ENCODE peak calls at places on chromosomes 3 and 15, in eight cellular contexts. O, G, R, F, Q, J, K and N are unnamed samples.

GRCh38 chr3:141878326-141878725 is 1.9 kb downstream of the ATP1B3 start:
- DNase-seq in O (no peak), G (no peak), R (peak), F (no peak), Q (no peak), J (no peak), K (no peak), N (no peak)

GRCh38 chr3:94716326-94717018 is 653.6 kb downstream of the NSUN3 start:
- DNase-seq in O (no peak), G (no peak), R (no peak), F (no peak), Q (no peak), J (no peak), K (no peak), N (no peak)

GRCh38 chr3:64158334-64158733 is 66.9 kb downstream of the PRICKLE2 start:
- DNase-seq in O (no peak), G (no peak), R (no peak), F (no peak), Q (no peak), J (no peak), K (no peak), N (no peak)

GRCh38 chr3:140953028-140953960 is 11.7 kb downstream of the SLC25A36 start:
- DNase-seq in O (no peak), G (no peak), R (no peak), F (peak), Q (no peak), J (no peak), K (no peak), N (no peak)

GRCh38 chr15:46312133-46312740 is 677.4 kb downstream of the SQOR start:
- DNase-seq in O (no peak), G (peak), R (peak), F (no peak), Q (peak), J (peak), K (peak), N (no peak)

GRCh38 chr3:15427182-15427880 is at the start of the genes EAF1 and METTL6:
- DNase-seq in O (peak), G (peak), R (peak), F (peak), Q (peak), J (peak), K (peak), N (peak)

GRCh38 chr3:18556001-18556408 is 130.9 kb upstream of the SATB1 start:
- DNase-seq in O (no peak), G (no peak), R (no peak), F (no peak), Q (no peak), J (no peak), K (no peak), N (no peak)

GRCh38 chr3:30495172-30496124 is 111.0 kb upstream of the TGFBR2 start:
- DNase-seq in O (no peak), G (no peak), R (no peak), F (no peak), Q (no peak), J (no peak), K (no peak), N (no peak)

GRCh38 chr3:127694467-127695215 is 21.9 kb downstream of the ABTB1 start:
- DNase-seq in O (no peak), G (peak), R (peak), F (peak), Q (no peak), J (no peak), K (no peak), N (no peak)

GRCh38 chr3:149547954-149548728 is 73.6 kb downstream of the TM4SF4 start:
- DNase-seq in O (peak), G (no peak), R (no peak), F (peak), Q (peak), J (peak), K (no peak), N (no peak)

DNA sequence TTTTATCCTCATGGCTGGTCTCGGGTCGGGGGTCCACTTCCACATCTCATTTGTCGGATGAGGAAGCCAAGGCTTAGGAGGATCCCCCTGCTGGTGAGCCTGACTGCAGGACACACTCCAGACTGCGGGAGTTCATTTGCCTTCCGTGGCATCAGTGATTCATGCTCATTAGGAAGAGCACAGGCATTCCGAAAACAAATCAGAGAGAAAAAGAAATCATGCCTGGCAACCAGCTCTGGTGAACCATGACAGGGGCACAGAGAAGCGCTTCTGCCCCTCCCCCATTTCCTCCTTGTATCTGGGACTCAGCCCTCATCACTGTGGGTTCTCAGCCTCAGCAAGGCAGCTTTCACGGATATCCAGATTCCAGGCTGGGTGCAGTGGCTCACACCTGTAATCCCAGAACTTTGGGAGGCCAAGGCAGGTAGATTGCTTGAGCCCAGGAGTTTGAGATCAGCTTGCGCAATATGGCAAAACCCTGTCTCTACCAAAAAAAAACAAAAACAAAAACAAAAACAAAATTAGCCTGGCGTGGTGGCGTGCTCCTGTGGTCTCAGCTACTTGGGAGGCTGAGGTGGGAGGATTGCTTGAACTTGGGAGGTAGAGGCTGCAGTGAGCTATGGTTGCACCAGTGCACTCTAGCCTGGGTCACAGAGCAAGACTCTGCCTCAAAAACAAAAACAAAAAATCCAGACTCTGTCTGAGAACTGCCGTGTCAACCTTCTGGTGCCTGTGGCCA is 28.4 kb downstream of the IRAK2 start:
- DNase-seq in O (no peak), G (no peak), R (peak), F (peak), Q (no peak), J (peak), K (no peak), N (peak)
- TF ChIP-seq CTCF in O (no peak), G (peak), R (peak), F (no peak), Q (no peak), J (no peak), K (no peak), N (no peak)

GRCh38 chr3:123725652-123726400 is 141.0 kb upstream of the HACD2 start:
- DNase-seq in O (no peak), G (no peak), R (no peak), F (no peak), Q (no peak), J (peak), K (no peak), N (no peak)
- TF ChIP-seq CTCF in O (no peak), G (no peak), R (no peak), F (peak), Q (no peak), J (no peak), K (peak), N (no peak)

GRCh38 chr3:25592510-25592968 is 72.2 kb downstream of the TOP2B start:
- DNase-seq in O (no peak), G (peak), R (peak), F (peak), Q (peak), J (peak), K (no peak), N (no peak)
- TF ChIP-seq CTCF in O (no peak), G (peak), R (peak), F (no peak), Q (no peak), J (no peak), K (no peak), N (no peak)

DNA sequence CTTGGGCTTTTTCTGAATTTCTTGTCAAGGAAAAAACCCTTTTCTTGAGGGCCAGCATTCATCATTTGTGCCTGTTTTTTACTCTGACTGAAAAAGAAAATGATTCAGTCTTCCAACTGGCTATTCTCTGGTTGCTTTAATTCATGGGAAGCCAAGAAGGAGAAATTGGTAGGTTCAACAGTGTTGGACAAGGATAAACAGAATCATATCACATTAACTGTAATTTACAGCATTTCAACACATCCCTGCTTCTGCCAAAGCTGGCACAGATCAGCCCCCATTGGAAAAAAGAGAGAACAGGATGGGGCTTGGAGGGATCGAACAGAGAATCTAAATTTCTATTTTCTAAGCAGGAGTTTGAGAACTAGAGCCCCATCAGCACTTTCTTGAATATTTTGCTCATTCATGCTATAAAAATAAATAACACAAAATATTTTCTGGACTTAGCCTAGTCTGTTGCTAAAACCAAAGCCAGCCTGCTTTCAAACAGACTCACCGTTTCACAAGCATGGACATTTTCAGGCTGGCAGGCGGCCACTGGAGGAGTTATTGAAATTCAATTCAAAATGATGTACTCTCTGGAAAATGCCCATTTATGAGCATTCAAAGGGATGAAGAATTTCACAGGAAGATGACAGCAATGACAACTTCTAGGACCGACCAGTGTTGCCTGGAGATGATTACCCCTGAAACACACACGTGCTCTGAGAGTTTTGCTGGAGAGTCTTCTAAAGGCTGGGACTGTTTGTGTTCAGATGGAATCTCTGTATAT is 181.2 kb downstream of the WNT5A start:
- DNase-seq in O (no peak), G (no peak), R (no peak), F (no peak), Q (no peak), J (no peak), K (no peak), N (no peak)
- TF ChIP-seq CTCF in O (no peak), G (no peak), R (no peak), F (no peak), Q (no peak), J (no peak), K (no peak), N (no peak)

GRCh38 chr3:38114875-38115644 is 21.9 kb downstream of the ACAA1 start:
- DNase-seq in O (no peak), G (no peak), R (no peak), F (no peak), Q (no peak), J (peak), K (no peak), N (no peak)

GRCh38 chr3:38115645-38116427 is 21.1 kb downstream of the ACAA1 start:
- DNase-seq in O (no peak), G (no peak), R (no peak), F (no peak), Q (no peak), J (peak), K (no peak), N (no peak)

GRCh38 chr3:38117163-38117716 is 19.7 kb downstream of the ACAA1 start:
- DNase-seq in O (no peak), G (peak), R (no peak), F (no peak), Q (peak), J (peak), K (no peak), N (no peak)

GRCh38 chr3:38117748-38118420 is 19.0 kb downstream of the ACAA1 start:
- DNase-seq in O (no peak), G (peak), R (peak), F (no peak), Q (peak), J (peak), K (peak), N (peak)

GRCh38 chr3:38116471-38117162 is 20.3 kb downstream of the ACAA1 start:
- DNase-seq in O (no peak), G (no peak), R (no peak), F (no peak), Q (no peak), J (peak), K (no peak), N (no peak)
- TF ChIP-seq CTCF in O (no peak), G (no peak), R (peak), F (no peak), Q (no peak), J (no peak), K (no peak), N (no peak)